ENCODE peak calls at places on chromosomes 16 and 17, in six cellular contexts. E is brain microvascular endothelial cell; U is fibroblast of lung; K is thoracic aorta; S is lung; W is CD8-positive, alpha-beta memory T cell. Z is an unnamed sample.

GRCh38 chr16:84004442-84004841 is 36.4 kb downstream of the NECAB2 start:
- DNase-seq in W (no peak), E (no peak), S (no peak), U (no peak), K (no peak), Z (no peak)

GRCh38 chr17:1644493-1645206 is 882 bp downstream of the SCARF1 start:
- DNase-seq in W (no peak), K (no peak), S (no peak), U (peak; percentile 67), E (no peak), Z (no peak)

GRCh38 chr17:61647044-61647443 is 56.0 kb upstream of the NACA2 start:
- DNase-seq in W (no peak), S (no peak), E (peak; percentile 35), K (no peak), U (peak; percentile 83), Z (no peak)

GRCh38 chr17:15261818-15262290 is 3.3 kb downstream of the PMP22 start:
- DNase-seq in S (no peak), U (peak; percentile 28), W (no peak), K (no peak), E (no peak), Z (no peak)

GRCh38 chr17:40089085-40089895 is 11.1 kb downstream of the NR1D1 start:
- DNase-seq in U (no peak), W (no peak), K (no peak), E (no peak), S (no peak), Z (no peak)

GRCh38 chr16:82044585-82044911 is 9.5 kb downstream of the HSD17B2 start:
- DNase-seq in K (no peak), E (no peak), U (peak; percentile 50), W (no peak), S (no peak), Z (no peak)

GRCh38 chr17:47604268-47604927 is 45.3 kb upstream of the KPNB1 start:
- DNase-seq in K (no peak), W (no peak), U (peak; percentile 54), E (peak; percentile 49), S (no peak), Z (no peak)

GRCh38 chr17:65535777-65536572 is 25.5 kb downstream of the AXIN2 start:
- DNase-seq in S (no peak), K (no peak), U (no peak), W (no peak), E (no peak), Z (no peak)

GRCh38 chr16:82657786-82658185 is 31.0 kb downstream of the CDH13 start:
- DNase-seq in W (no peak), U (no peak), S (no peak), K (no peak), E (no peak), Z (no peak)

GRCh38 chr17:78409191-78409621 is 30.8 kb downstream of the PGS1 start:
- DNase-seq in S (peak; percentile 79), U (no peak), W (no peak), E (no peak), K (no peak), Z (no peak)

GRCh38 chr17:60586288-60586974 is 13.6 kb upstream of the PPM1D start:
- DNase-seq in E (no peak), W (no peak), K (no peak), U (no peak), S (no peak), Z (no peak)

GRCh38 chr16:4767872-4768548 is 1.0 kb upstream of the ZNF500 start:
- DNase-seq in U (peak; percentile 10), S (no peak), E (peak; percentile 16), K (no peak), W (no peak), Z (no peak)

GRCh38 chr16:87343753-87344050 is 26.5 kb upstream of the C16orf95 start:
- DNase-seq in S (no peak), U (no peak), W (no peak), K (no peak), E (no peak), Z (no peak)

GRCh38 chr16:87344931-87345631 is 27.9 kb upstream of the C16orf95 start:
- DNase-seq in K (no peak), U (peak; percentile 13), S (peak; percentile 61), W (peak; percentile 40), E (no peak), Z (peak; percentile 3)

GRCh38 chr16:87346517-87347060 is 29.4 kb upstream of the C16orf95 start:
- DNase-seq in U (no peak), K (no peak), E (no peak), S (no peak), W (no peak), Z (no peak)

GRCh38 chr16:87344165-87344930 is 27.2 kb upstream of the C16orf95 start:
- DNase-seq in K (no peak), U (no peak), S (no peak), E (no peak), W (no peak), Z (no peak)

DNA sequence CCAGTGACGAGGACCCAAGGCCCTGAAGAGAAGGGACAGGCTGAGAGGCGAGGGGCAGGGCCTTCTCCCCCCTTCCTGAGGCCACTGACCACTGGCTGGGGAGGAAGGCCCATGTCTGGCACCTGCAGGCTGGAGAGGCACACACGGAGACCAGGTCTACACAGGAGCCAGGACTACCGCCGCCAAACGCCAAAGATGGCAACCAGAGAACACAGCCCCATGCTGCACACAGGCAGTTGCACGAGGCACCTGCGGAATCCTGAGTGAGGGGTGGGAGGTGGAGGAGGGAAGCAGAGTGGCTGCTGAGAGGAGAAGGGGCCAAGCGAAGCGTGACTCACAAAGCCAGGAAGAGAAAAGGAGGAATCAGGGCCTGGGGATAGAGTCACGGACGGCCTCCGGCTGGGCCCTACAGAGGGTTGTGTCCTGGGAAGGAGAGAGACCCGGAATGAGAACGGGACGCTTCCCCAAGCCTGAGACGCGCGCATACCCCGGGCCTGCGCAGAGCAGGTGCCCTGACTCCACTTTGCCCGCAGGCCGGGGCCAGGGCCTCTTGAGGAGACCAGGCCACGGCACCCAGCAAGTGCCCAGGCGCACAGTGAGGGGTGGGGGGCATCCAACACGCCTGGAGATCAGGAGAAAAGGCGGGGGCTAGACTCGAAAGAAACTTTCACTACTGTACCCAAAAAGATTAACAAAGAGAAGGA is 28.7 kb upstream of the C16orf95 start:
- DNase-seq in K (no peak), U (no peak), S (no peak), E (no peak), W (no peak), Z (no peak)
- H3K27ac ChIP-seq in K (no peak overlapping the region), U (no peak overlapping the region), S (peak overlapping the region; percentile 15), E (no peak overlapping the region), W (no peak overlapping the region), Z (peak overlapping the region; percentile 43)

DNA sequence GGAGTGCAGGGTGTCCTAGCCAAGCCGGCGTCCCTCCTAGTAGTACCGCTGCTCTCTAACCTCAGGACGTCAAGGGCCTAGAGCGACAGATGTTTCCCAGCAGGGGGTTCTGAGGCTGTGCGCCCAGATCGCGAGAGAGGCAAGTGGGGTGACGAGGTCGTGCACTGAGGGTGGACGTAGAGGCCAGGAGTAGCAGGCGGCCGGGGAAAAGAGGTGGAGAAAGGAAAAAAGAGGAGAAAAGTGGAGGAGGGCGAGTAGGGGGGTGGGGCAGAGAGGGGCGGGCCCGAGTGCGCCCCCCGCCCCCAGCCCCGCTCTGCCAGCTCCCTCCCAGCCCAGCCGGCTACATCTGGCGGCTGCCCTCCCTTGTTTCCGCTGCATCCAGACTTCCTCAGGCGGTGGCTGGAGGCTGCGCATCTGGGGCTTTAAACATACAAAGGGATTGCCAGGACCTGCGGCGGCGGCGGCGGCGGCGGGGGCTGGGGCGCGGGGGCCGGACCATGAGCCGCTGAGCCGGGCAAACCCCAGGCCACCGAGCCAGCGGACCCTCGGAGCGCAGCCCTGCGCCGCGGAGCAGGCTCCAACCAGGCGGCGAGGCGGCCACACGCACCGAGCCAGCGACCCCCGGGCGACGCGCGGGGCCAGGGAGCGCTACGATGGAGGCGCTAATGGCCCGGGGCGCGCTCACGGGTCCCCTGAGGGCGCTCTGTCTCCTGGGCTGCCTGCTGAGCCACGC is at the start of gene MMP2:
- DNase-seq in E (peak; percentile 42), W (no peak), S (peak; percentile 47), K (no peak), U (peak; percentile 81), Z (no peak)
- H3K27me3 ChIP-seq in E (no peaks in the 10 kb centered on the region), W (no peaks in the 10 kb centered on the region), S (no peaks in the 10 kb centered on the region), K (no peaks in the 10 kb centered on the region), U (no peaks in the 10 kb centered on the region), Z (peaks cover 33% of the 10 kb centered on the region)

GRCh38 chr17:41811549-41812175 is at the start of gene P3H4:
- DNase-seq in E (peak; percentile 63), U (peak; percentile 80), K (no peak), W (peak; percentile 58), S (peak; percentile 66), Z (peak; percentile 77)
- H3K27ac ChIP-seq in E (peak within 1 kb of the TSS; percentile 63), U (peak within 1 kb of the TSS; percentile 77), K (peak within 1 kb of the TSS; percentile 78), W (peak within 1 kb of the TSS; percentile 24), S (peak within 1 kb of the TSS; percentile 64), Z (no peak within 1 kb of the TSS)

GRCh38 chr17:74345433-74346241 is 16.0 kb downstream of the BTBD17 start:
- DNase-seq in E (no peak), W (no peak), U (peak; percentile 17), K (no peak), S (no peak), Z (no peak)

GRCh38 chr17:74350486-74350885 is 11.2 kb downstream of the BTBD17 start:
- DNase-seq in W (no peak), K (no peak), S (no peak), U (no peak), E (no peak), Z (no peak)

GRCh38 chr17:74344658-74345057 is 17.0 kb downstream of the BTBD17 start:
- DNase-seq in K (no peak), E (no peak), S (no peak), W (no peak), U (no peak), Z (no peak)

GRCh38 chr17:74349120-74349519 is 12.5 kb downstream of the BTBD17 start:
- DNase-seq in S (no peak), U (no peak), K (no peak), W (no peak), E (no peak), Z (no peak)

GRCh38 chr17:74347646-74348045 is 14.0 kb downstream of the BTBD17 start:
- DNase-seq in U (no peak), E (no peak), K (no peak), S (no peak), W (no peak), Z (no peak)
- H3K27me3 ChIP-seq in U (no peaks in the 10 kb centered on the region), E (peaks cover 10% of the 10 kb centered on the region), K (no peaks in the 10 kb centered on the region), S (peaks cover 15% of the 10 kb centered on the region), W (peaks cover 6% of the 10 kb centered on the region), Z (peaks cover 14% of the 10 kb centered on the region)

Z was measured in CD4-positive, alpha-beta T cell.